ENCODE peak calls at places on chromosome 11, in six cellular contexts. One of them, this sample, is unnamed.
A peak's percentile ranks its signal among the peaks of the same experiment; 100 is the strongest.

GRCh38 chr11:123381149-123381548 is 48.9 kb upstream of the GRAMD1B start:
- DNase-seq in NCI-H526: no peak
- DNase-seq in activated effector memory CD4-positive, alpha-beta T cell treated with anti-CD3 and anti-CD28 coated beads, Interleukin-2, amount 50 U/mL, for 16 hours: no peak
- DNase-seq in SK-N-DZ: no peak
- DNase-seq in pulmonary artery endothelial cell: no peak
- DNase-seq in T-helper 1 cell: no peak
- DNase-seq in this sample: no peak

GRCh38 chr11:124736738-124737137 is 3.0 kb upstream of the NRGN start:
- DNase-seq in NCI-H526: no peak
- DNase-seq in activated effector memory CD4-positive, alpha-beta T cell treated with anti-CD3 and anti-CD28 coated beads, Interleukin-2, amount 50 U/mL, for 16 hours: no peak
- DNase-seq in SK-N-DZ: no peak
- DNase-seq in pulmonary artery endothelial cell: no peak
- DNase-seq in T-helper 1 cell: no peak
- DNase-seq in this sample: no peak

GRCh38 chr11:14075118-14075601 is 112.6 kb downstream of the SPON1 start:
- DNase-seq in NCI-H526: no peak
- DNase-seq in activated effector memory CD4-positive, alpha-beta T cell treated with anti-CD3 and anti-CD28 coated beads, Interleukin-2, amount 50 U/mL, for 16 hours: peak; percentile 76
- DNase-seq in SK-N-DZ: no peak
- DNase-seq in pulmonary artery endothelial cell: no peak
- DNase-seq in T-helper 1 cell: peak; percentile 22
- DNase-seq in this sample: no peak

GRCh38 chr11:82823635-82824614 is 76.3 kb downstream of the PRCP start:
- DNase-seq in NCI-H526: no peak
- DNase-seq in activated effector memory CD4-positive, alpha-beta T cell treated with anti-CD3 and anti-CD28 coated beads, Interleukin-2, amount 50 U/mL, for 16 hours: no peak
- DNase-seq in SK-N-DZ: no peak
- DNase-seq in pulmonary artery endothelial cell: no peak
- DNase-seq in T-helper 1 cell: no peak
- DNase-seq in this sample: no peak

GRCh38 chr11:131468565-131468964 is 98.2 kb downstream of the NTM start:
- DNase-seq in NCI-H526: peak; percentile 47
- DNase-seq in activated effector memory CD4-positive, alpha-beta T cell treated with anti-CD3 and anti-CD28 coated beads, Interleukin-2, amount 50 U/mL, for 16 hours: no peak
- DNase-seq in SK-N-DZ: no peak
- DNase-seq in pulmonary artery endothelial cell: no peak
- DNase-seq in T-helper 1 cell: no peak
- DNase-seq in this sample: no peak

GRCh38 chr11:128908391-128909246 is 17.5 kb downstream of the KCNJ5 start:
- DNase-seq in NCI-H526: no peak
- DNase-seq in activated effector memory CD4-positive, alpha-beta T cell treated with anti-CD3 and anti-CD28 coated beads, Interleukin-2, amount 50 U/mL, for 16 hours: no peak
- DNase-seq in SK-N-DZ: peak; percentile 24
- DNase-seq in pulmonary artery endothelial cell: peak; percentile 72
- DNase-seq in T-helper 1 cell: no peak
- DNase-seq in this sample: no peak

GRCh38 chr11:113906038-113906437 is 1.4 kb downstream of the HTR3B start:
- DNase-seq in NCI-H526: peak; percentile 94
- DNase-seq in activated effector memory CD4-positive, alpha-beta T cell treated with anti-CD3 and anti-CD28 coated beads, Interleukin-2, amount 50 U/mL, for 16 hours: no peak
- DNase-seq in SK-N-DZ: peak; percentile 29
- DNase-seq in pulmonary artery endothelial cell: no peak
- DNase-seq in T-helper 1 cell: no peak
- DNase-seq in this sample: no peak

GRCh38 chr11:115499891-115500290 is 4.3 kb downstream of the CADM1 start:
- DNase-seq in NCI-H526: no peak
- DNase-seq in activated effector memory CD4-positive, alpha-beta T cell treated with anti-CD3 and anti-CD28 coated beads, Interleukin-2, amount 50 U/mL, for 16 hours: no peak
- DNase-seq in SK-N-DZ: no peak
- DNase-seq in pulmonary artery endothelial cell: no peak
- DNase-seq in T-helper 1 cell: no peak
- DNase-seq in this sample: no peak

GRCh38 chr11:65479184-65480145 is 19.4 kb upstream of the MALAT1 start:
- DNase-seq in NCI-H526: peak; percentile 78
- DNase-seq in activated effector memory CD4-positive, alpha-beta T cell treated with anti-CD3 and anti-CD28 coated beads, Interleukin-2, amount 50 U/mL, for 16 hours: no peak
- DNase-seq in SK-N-DZ: peak; percentile 82
- DNase-seq in pulmonary artery endothelial cell: no peak
- DNase-seq in T-helper 1 cell: no peak
- DNase-seq in this sample: peak; percentile 82

GRCh38 chr11:111419641-111420327 is 40.7 kb upstream of the POU2AF1 start:
- DNase-seq in NCI-H526: no peak
- DNase-seq in activated effector memory CD4-positive, alpha-beta T cell treated with anti-CD3 and anti-CD28 coated beads, Interleukin-2, amount 50 U/mL, for 16 hours: no peak
- DNase-seq in SK-N-DZ: no peak
- DNase-seq in pulmonary artery endothelial cell: no peak
- DNase-seq in T-helper 1 cell: no peak
- DNase-seq in this sample: peak; percentile 49